ENCODE peak calls at places on chromosome 4, in seven cellular contexts. U, R, W, A, Z, O and H are unnamed samples.
A peak's percentile ranks its signal among the peaks of the same experiment; 100 is the strongest.

GRCh38 chr4:47926667-47927258 is 12.4 kb upstream of the NFXL1 start:
- DNase-seq in U (peak; percentile 58), R (peak; percentile 52), W (peak; percentile 60), A (no peak), Z (peak; percentile 67), O (no peak), H (no peak)

GRCh38 chr4:83362492-83363329 is 28.1 kb upstream of the HPSE start:
- DNase-seq in U (peak; percentile 23), R (peak; percentile 52), W (no peak), A (no peak), Z (peak; percentile 34), O (no peak), H (peak; percentile 8)

GRCh38 chr4:83947811-83948210 is 411.9 kb downstream of the GPAT3 start:
- DNase-seq in U (no peak), R (no peak), W (no peak), A (no peak), Z (no peak), O (no peak), H (no peak)

GRCh38 chr4:54659213-54660144 is 1.7 kb downstream of the KIT start:
- DNase-seq in U (peak; percentile 4), R (peak; percentile 25), W (no peak), A (no peak), Z (no peak), O (no peak), H (no peak)

GRCh38 chr4:120838784-120839183 is 83.7 kb downstream of the PRDM5 start:
- DNase-seq in U (no peak), R (no peak), W (no peak), A (no peak), Z (no peak), O (no peak), H (no peak)

GRCh38 chr4:1384675-1385372 is 21.4 kb downstream of the NKX1-1 start:
- DNase-seq in U (no peak), R (no peak), W (no peak), A (no peak), Z (no peak), O (no peak), H (no peak)

GRCh38 chr4:76339364-76339763 is 32.8 kb downstream of the STBD1 start:
- DNase-seq in U (no peak), R (peak; percentile 13), W (no peak), A (no peak), Z (no peak), O (no peak), H (no peak)

GRCh38 chr4:83855044-83855443 is 319.1 kb downstream of the GPAT3 start:
- DNase-seq in U (no peak), R (peak; percentile 54), W (no peak), A (peak; percentile 90), Z (no peak), O (peak; percentile 99), H (peak; percentile 61)

GRCh38 chr4:184143770-184144564 is 73.7 kb downstream of the ENPP6 start:
- DNase-seq in U (no peak), R (no peak), W (no peak), A (no peak), Z (peak; percentile 11), O (no peak), H (no peak)

GRCh38 chr4:14985161-14985560 is 17.1 kb upstream of the CPEB2 start:
- DNase-seq in U (no peak), R (peak; percentile 23), W (no peak), A (no peak), Z (no peak), O (no peak), H (no peak)

GRCh38 chr4:20809796-20810195 is 109.5 kb downstream of the PACRGL start:
- DNase-seq in U (no peak), R (no peak), W (no peak), A (no peak), Z (no peak), O (peak; percentile 48), H (no peak)

GRCh38 chr4:75142377-75142776 is 209.5 kb downstream of the PARM1 start:
- DNase-seq in U (no peak), R (no peak), W (no peak), A (no peak), Z (no peak), O (no peak), H (peak; percentile 68)

GRCh38 chr4:75141162-75141561 is 208.2 kb downstream of the PARM1 start:
- DNase-seq in U (no peak), R (no peak), W (no peak), A (no peak), Z (no peak), O (no peak), H (no peak)

GRCh38 chr4:75142850-75143249 is 209.9 kb downstream of the PARM1 start:
- DNase-seq in U (no peak), R (no peak), W (no peak), A (no peak), Z (peak; percentile 21), O (no peak), H (peak; percentile 51)

GRCh38 chr4:75146223-75146622 is 213.3 kb downstream of the PARM1 start:
- DNase-seq in U (no peak), R (no peak), W (no peak), A (no peak), Z (no peak), O (no peak), H (no peak)

GRCh38 chr4:75144475-75144874 is 211.6 kb downstream of the PARM1 start:
- DNase-seq in U (no peak), R (no peak), W (no peak), A (no peak), Z (no peak), O (no peak), H (no peak)
- TF ChIP-seq CTCF in U (no peak), R (no peak), W (no peak), A (no peak), Z (no peak), O (no peak), H (no peak)

DNA sequence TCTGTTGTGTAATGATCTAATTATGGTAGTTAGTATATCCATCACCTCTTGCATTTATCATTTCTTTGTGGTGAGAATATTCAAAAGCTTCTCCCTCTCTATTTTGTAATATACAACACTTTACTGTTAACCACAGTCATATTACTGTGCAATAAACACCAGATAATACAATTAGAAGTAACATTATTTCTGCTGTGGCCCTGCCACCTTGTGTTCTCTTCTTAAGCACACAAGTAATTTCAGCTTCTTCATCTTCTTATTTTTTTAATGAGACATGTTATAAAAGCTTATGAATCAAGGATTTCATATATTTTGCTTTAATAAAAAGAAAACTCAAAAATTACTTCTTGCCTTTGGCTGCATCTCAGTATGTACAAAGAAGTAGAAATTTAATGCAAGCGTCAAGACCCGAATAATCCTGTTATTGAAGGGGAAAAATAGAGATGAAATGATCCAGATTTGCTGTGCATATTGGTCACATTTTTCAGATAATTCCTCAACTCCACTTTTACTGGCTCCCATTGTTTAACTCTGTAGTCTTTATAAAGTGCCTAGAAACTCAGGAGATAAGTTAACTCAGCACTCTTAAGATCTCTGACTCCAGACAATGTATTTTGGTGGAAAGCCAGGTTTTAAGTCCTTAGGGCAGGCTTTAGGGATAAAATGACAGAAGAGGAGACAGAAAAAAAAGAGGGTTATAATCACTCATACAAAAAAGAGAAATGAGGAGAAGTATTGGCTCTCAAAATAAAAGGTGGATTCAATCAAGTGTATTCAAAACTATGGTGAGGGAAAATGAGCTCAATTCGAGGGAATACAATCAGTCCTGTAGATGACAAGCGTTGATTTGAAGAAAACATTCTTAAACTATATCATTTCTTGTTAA is 675.0 kb upstream of the INTU start:
- DNase-seq in U (no peak), R (peak; percentile 70), W (no peak), A (peak; percentile 12), Z (no peak), O (no peak), H (no peak)
- TF ChIP-seq CTCF in U (no peak), R (peak; percentile 13), W (peak; percentile 45), A (peak; percentile 2), Z (no peak), O (no peak), H (peak; percentile 22)

GRCh38 chr4:39259571-39260330 is 77.4 kb downstream of the WDR19 start:
- DNase-seq in U (no peak), R (peak; percentile 24), W (no peak), A (peak; percentile 38), Z (no peak), O (no peak), H (no peak)

GRCh38 chr4:39255916-39256315 is 73.6 kb downstream of the WDR19 start:
- DNase-seq in U (no peak), R (no peak), W (no peak), A (no peak), Z (no peak), O (no peak), H (no peak)

GRCh38 chr4:39256436-39256835 is 74.1 kb downstream of the WDR19 start:
- DNase-seq in U (no peak), R (no peak), W (no peak), A (peak; percentile 21), Z (no peak), O (no peak), H (no peak)

DNA sequence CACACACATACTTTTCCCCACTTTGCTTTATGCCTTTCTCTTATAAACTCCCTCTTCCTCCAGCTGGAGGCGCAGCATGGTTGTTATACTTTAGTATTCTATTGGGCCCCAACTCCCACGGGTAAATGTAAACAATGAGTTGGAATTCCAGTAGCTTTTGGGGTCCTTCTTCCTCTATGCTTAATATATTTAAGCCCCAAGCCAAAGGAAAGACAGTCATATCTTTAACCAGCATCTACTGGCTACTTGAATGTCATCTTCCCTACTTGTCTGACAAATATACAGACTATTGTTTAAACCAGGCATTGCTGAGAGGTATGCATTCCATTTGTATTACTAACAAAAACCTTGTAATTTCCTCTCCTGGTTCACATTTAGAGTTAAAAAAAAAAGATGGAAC is 72.9 kb downstream of the WDR19 start:
- DNase-seq in U (no peak), R (peak; percentile 6), W (no peak), A (no peak), Z (no peak), O (peak; percentile 38), H (no peak)
- TF ChIP-seq CTCF in U (no peak), R (no peak), W (no peak), A (no peak), Z (no peak), O (peak; percentile 33), H (peak; percentile 21)

GRCh38 chr4:3791256-3791655 is 25.1 kb downstream of the ADRA2C start:
- DNase-seq in U (no peak), R (no peak), W (no peak), A (no peak), Z (no peak), O (no peak), H (no peak)

GRCh38 chr4:3790006-3790561 is 23.9 kb downstream of the ADRA2C start:
- DNase-seq in U (no peak), R (no peak), W (no peak), A (no peak), Z (no peak), O (no peak), H (no peak)

GRCh38 chr4:3793545-3793944 is 27.4 kb downstream of the ADRA2C start:
- DNase-seq in U (no peak), R (no peak), W (no peak), A (no peak), Z (no peak), O (no peak), H (no peak)

GRCh38 chr4:3791910-3792542 is 25.8 kb downstream of the ADRA2C start:
- DNase-seq in U (no peak), R (no peak), W (no peak), A (no peak), Z (peak; percentile 28), O (no peak), H (peak; percentile 3)

DNA sequence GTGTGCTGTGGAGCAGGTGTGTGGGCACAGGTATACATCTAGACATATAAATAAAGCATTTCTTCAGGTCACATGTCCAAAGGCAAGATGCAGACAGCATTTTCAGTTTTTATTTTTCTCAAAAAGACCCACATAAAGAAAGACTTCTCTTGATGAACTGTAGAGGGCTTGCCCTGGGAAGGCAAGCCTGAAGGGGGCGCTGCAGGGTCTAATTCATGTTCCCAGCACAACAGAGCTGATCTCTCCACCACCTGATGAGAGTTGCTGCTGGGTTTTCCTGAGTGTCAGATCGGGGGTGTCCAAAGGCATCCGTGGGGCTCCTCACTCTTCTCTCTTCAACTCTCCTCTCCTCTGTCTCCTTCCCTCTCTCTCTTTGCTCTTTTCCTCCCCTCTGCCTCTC is 26.6 kb downstream of the ADRA2C start:
- DNase-seq in U (no peak), R (no peak), W (no peak), A (no peak), Z (no peak), O (no peak), H (no peak)
- TF ChIP-seq CTCF in U (no peak), R (no peak), W (no peak), A (no peak), Z (peak; percentile 17), O (no peak), H (no peak)